ENCODE peak calls at places on chromosome 21, in seven cellular contexts. V is stimulated activated CD4-positive, alpha-beta T cell treated with anti-CD3 and anti-CD28 coated beads, TNF-alpha, amount 100 ng/mL, for 1 hour; A is left lung; T is stomach; B is RCC 7860; C is non-pigmented ciliary epithelial cell; L is activated CD4-positive, alpha-beta T cell treated with anti-CD3 and anti-CD28 coated beads, Interleukin-2, amount 50 U/mL, for 48 hours. R is an unnamed sample.

GRCh38 chr21:20396798-20397197 is 601.4 kb upstream of the NCAM2 start:
- DNase-seq in V (no peak), A (no peak), T (no peak), B (no peak), C (no peak), L (no peak), R (no peak)

GRCh38 chr21:44557491-44558328 is 885 bp downstream of the KRTAP10-3 start:
- DNase-seq in V (no peak), A (no peak), T (peak; percentile 24), B (no peak), C (no peak), L (no peak), R (no peak)

GRCh38 chr21:45607021-45607921 is 36.3 kb upstream of the PCBP3 start:
- DNase-seq in V (no peak), A (no peak), T (no peak), B (peak; percentile 43), C (no peak), L (peak; percentile 39), R (peak; percentile 26)

GRCh38 chr21:34732388-34732821 is 63.6 kb downstream of the CLIC6 start:
- DNase-seq in V (no peak), A (no peak), T (no peak), B (no peak), C (no peak), L (no peak), R (no peak)

GRCh38 chr21:45285266-45285931 is 2.3 kb downstream of the POFUT2 start:
- DNase-seq in V (no peak), A (peak; percentile 29), T (peak; percentile 19), B (no peak), C (no peak), L (no peak), R (no peak)

GRCh38 chr21:37225440-37225839 is 41.7 kb downstream of the VPS26C start:
- DNase-seq in V (peak; percentile 13), A (no peak), T (no peak), B (no peak), C (no peak), L (peak; percentile 34), R (no peak)

GRCh38 chr21:35351434-35351833 is 302.3 kb upstream of the RUNX1 start:
- DNase-seq in V (no peak), A (no peak), T (no peak), B (no peak), C (no peak), L (no peak), R (no peak)

GRCh38 chr21:42307106-42307505 is 8.1 kb downstream of the TFF3 start:
- DNase-seq in V (no peak), A (no peak), T (peak; percentile 23), B (no peak), C (no peak), L (no peak), R (no peak)

GRCh38 chr21:9767592-9768375 is 753.6 kb upstream of the TPTE start:
- DNase-seq in V (no peak), A (no peak), T (no peak), B (no peak), C (no peak), L (no peak), R (no peak)

GRCh38 chr21:45482899-45483821 is 59.1 kb downstream of the SLC19A1 start:
- DNase-seq in V (peak; percentile 23), A (no peak), T (no peak), B (no peak), C (no peak), L (peak; percentile 49), R (no peak)

GRCh38 chr21:42545317-42545716 is 31.7 kb downstream of the SLC37A1 start:
- DNase-seq in V (no peak), A (no peak), T (no peak), B (no peak), C (no peak), L (no peak), R (no peak)

GRCh38 chr21:29181799-29182470 is 51.5 kb downstream of the MAP3K7CL start:
- DNase-seq in V (no peak), A (no peak), T (no peak), B (peak; percentile 72), C (peak; percentile 83), L (no peak), R (peak; percentile 64)

GRCh38 chr21:19029816-19030215 is 626.2 kb upstream of the TMPRSS15 start:
- DNase-seq in V (no peak), A (no peak), T (no peak), B (no peak), C (peak; percentile 2), L (no peak), R (no peak)

GRCh38 chr21:33254766-33255165 is 11.4 kb upstream of the IL10RB start:
- DNase-seq in V (no peak), A (no peak), T (no peak), B (no peak), C (no peak), L (no peak), R (no peak)

GRCh38 chr21:15140321-15141019 is 75.7 kb upstream of the NRIP1 start:
- DNase-seq in V (no peak), A (no peak), T (peak; percentile 86), B (no peak), C (no peak), L (no peak), R (no peak)

GRCh38 chr21:25735895-25736597 is 1.3 kb downstream of the GABPA start:
- DNase-seq in V (no peak), A (no peak), T (no peak), B (no peak), C (no peak), L (no peak), R (no peak)

GRCh38 chr21:44758781-44759627 is 42.6 kb downstream of the UBE2G2 start:
- DNase-seq in V (no peak), A (no peak), T (peak; percentile 17), B (no peak), C (no peak), L (no peak), R (no peak)

GRCh38 chr21:34594566-34595234 is 20.2 kb downstream of the RCAN1 start:
- DNase-seq in V (no peak), A (no peak), T (no peak), B (no peak), C (no peak), L (no peak), R (no peak)